ENCODE peak calls at places on chromosome 11, in seven cellular contexts. One of them, this sample, is unnamed.
A peak's percentile ranks its signal among the peaks of the same experiment; 100 is the strongest.

GRCh38 chr11:63490551-63491239 is at the start of gene PLAAT5:
- DNase-seq in lower lobe of right lung: peak; percentile 64
- DNase-seq in SK-N-MC: no peak
- DNase-seq in adrenal gland: peak; percentile 23
- DNase-seq in left lung: no peak
- DNase-seq in GM23248: peak; percentile 25
- DNase-seq in Peyer's patch: no peak
- DNase-seq in this sample: peak; percentile 59

GRCh38 chr11:202490-202889 is 4.7 kb downstream of the BET1L start:
- DNase-seq in lower lobe of right lung: peak; percentile 27
- DNase-seq in SK-N-MC: no peak
- DNase-seq in adrenal gland: no peak
- DNase-seq in left lung: no peak
- DNase-seq in GM23248: no peak
- DNase-seq in Peyer's patch: peak; percentile 12
- DNase-seq in this sample: no peak

GRCh38 chr11:72984448-72985077 is 157.6 kb downstream of the FCHSD2 start:
- DNase-seq in lower lobe of right lung: no peak
- DNase-seq in SK-N-MC: no peak
- DNase-seq in adrenal gland: no peak
- DNase-seq in left lung: no peak
- DNase-seq in GM23248: no peak
- DNase-seq in Peyer's patch: no peak
- DNase-seq in this sample: no peak

GRCh38 chr11:95795627-95796308 is 5.5 kb downstream of the CEP57 start:
- DNase-seq in lower lobe of right lung: no peak
- DNase-seq in SK-N-MC: no peak
- DNase-seq in adrenal gland: no peak
- DNase-seq in left lung: no peak
- DNase-seq in GM23248: no peak
- DNase-seq in Peyer's patch: no peak
- DNase-seq in this sample: no peak

GRCh38 chr11:12248330-12248729 is 129.0 kb upstream of the PARVA start:
- DNase-seq in lower lobe of right lung: peak; percentile 97
- DNase-seq in SK-N-MC: no peak
- DNase-seq in adrenal gland: peak; percentile 23
- DNase-seq in left lung: peak; percentile 93
- DNase-seq in GM23248: no peak
- DNase-seq in Peyer's patch: no peak
- DNase-seq in this sample: peak; percentile 83

GRCh38 chr11:118634435-118635236 is 27.2 kb downstream of the PHLDB1 start:
- DNase-seq in lower lobe of right lung: peak; percentile 85
- DNase-seq in SK-N-MC: no peak
- DNase-seq in adrenal gland: peak; percentile 92
- DNase-seq in left lung: peak; percentile 76
- DNase-seq in GM23248: peak; percentile 56
- DNase-seq in Peyer's patch: peak; percentile 32
- DNase-seq in this sample: peak; percentile 93

GRCh38 chr11:73519266-73519665 is 78.6 kb downstream of the FAM168A start:
- DNase-seq in lower lobe of right lung: no peak
- DNase-seq in SK-N-MC: no peak
- DNase-seq in adrenal gland: no peak
- DNase-seq in left lung: no peak
- DNase-seq in GM23248: no peak
- DNase-seq in Peyer's patch: no peak
- DNase-seq in this sample: no peak

GRCh38 chr11:16604784-16605439 is 133.5 kb upstream of the C11orf58 start:
- DNase-seq in lower lobe of right lung: peak; percentile 68
- DNase-seq in SK-N-MC: no peak
- DNase-seq in adrenal gland: peak; percentile 59
- DNase-seq in left lung: no peak
- DNase-seq in GM23248: peak; percentile 53
- DNase-seq in Peyer's patch: no peak
- DNase-seq in this sample: peak; percentile 81

GRCh38 chr11:80846979-80847378 is 1406.1 kb upstream of the TENM4 start:
- DNase-seq in lower lobe of right lung: no peak
- DNase-seq in SK-N-MC: no peak
- DNase-seq in adrenal gland: no peak
- DNase-seq in left lung: no peak
- DNase-seq in GM23248: no peak
- DNase-seq in Peyer's patch: no peak
- DNase-seq in this sample: no peak

GRCh38 chr11:8389034-8389996 is 125.6 kb upstream of the LMO1 start:
- DNase-seq in lower lobe of right lung: no peak
- DNase-seq in SK-N-MC: no peak
- DNase-seq in adrenal gland: peak; percentile 67
- DNase-seq in left lung: no peak
- DNase-seq in GM23248: no peak
- DNase-seq in Peyer's patch: no peak
- DNase-seq in this sample: no peak

GRCh38 chr11:1750481-1750839 is at the start of gene IFITM10:
- DNase-seq in lower lobe of right lung: no peak
- DNase-seq in SK-N-MC: no peak
- DNase-seq in adrenal gland: peak; percentile 85
- DNase-seq in left lung: peak; percentile 54
- DNase-seq in GM23248: peak; percentile 57
- DNase-seq in Peyer's patch: no peak
- DNase-seq in this sample: peak; percentile 82

GRCh38 chr11:2699531-2700414 is at the start of gene KCNQ1OT1:
- DNase-seq in lower lobe of right lung: peak; percentile 91
- DNase-seq in SK-N-MC: peak; percentile 72
- DNase-seq in adrenal gland: peak; percentile 93
- DNase-seq in left lung: peak; percentile 91
- DNase-seq in GM23248: peak; percentile 92
- DNase-seq in Peyer's patch: peak; percentile 85
- DNase-seq in this sample: peak; percentile 94

GRCh38 chr11:116787786-116788486 is at the start of gene ZPR1:
- DNase-seq in lower lobe of right lung: peak; percentile 93
- DNase-seq in SK-N-MC: no peak
- DNase-seq in adrenal gland: peak; percentile 76
- DNase-seq in left lung: peak; percentile 89
- DNase-seq in GM23248: peak; percentile 89
- DNase-seq in Peyer's patch: peak; percentile 82
- DNase-seq in this sample: peak; percentile 91

GRCh38 chr11:131880976-131881375 is 510.6 kb downstream of the NTM start:
- DNase-seq in lower lobe of right lung: no peak
- DNase-seq in SK-N-MC: no peak
- DNase-seq in adrenal gland: no peak
- DNase-seq in left lung: no peak
- DNase-seq in GM23248: no peak
- DNase-seq in Peyer's patch: no peak
- DNase-seq in this sample: no peak

GRCh38 chr11:128764617-128765095 is 70.8 kb downstream of the FLI1 start:
- DNase-seq in lower lobe of right lung: peak; percentile 69
- DNase-seq in SK-N-MC: no peak
- DNase-seq in adrenal gland: no peak
- DNase-seq in left lung: peak; percentile 63
- DNase-seq in GM23248: no peak
- DNase-seq in Peyer's patch: no peak
- DNase-seq in this sample: no peak

GRCh38 chr11:122141757-122142156 is 25.7 kb upstream of the BLID start:
- DNase-seq in lower lobe of right lung: no peak
- DNase-seq in SK-N-MC: no peak
- DNase-seq in adrenal gland: no peak
- DNase-seq in left lung: no peak
- DNase-seq in GM23248: no peak
- DNase-seq in Peyer's patch: no peak
- DNase-seq in this sample: no peak

GRCh38 chr11:47215366-47215925 is 672 bp downstream of the DDB2 start:
- DNase-seq in lower lobe of right lung: no peak
- DNase-seq in SK-N-MC: no peak
- DNase-seq in adrenal gland: no peak
- DNase-seq in left lung: no peak
- DNase-seq in GM23248: peak; percentile 33
- DNase-seq in Peyer's patch: no peak
- DNase-seq in this sample: no peak

GRCh38 chr11:35079581-35079980 is 59.4 kb upstream of the CD44 start:
- DNase-seq in lower lobe of right lung: no peak
- DNase-seq in SK-N-MC: no peak
- DNase-seq in adrenal gland: no peak
- DNase-seq in left lung: no peak
- DNase-seq in GM23248: no peak
- DNase-seq in Peyer's patch: no peak
- DNase-seq in this sample: no peak

GRCh38 chr11:12028303-12028702 is 19.9 kb upstream of the DKK3 start:
- DNase-seq in lower lobe of right lung: no peak
- DNase-seq in SK-N-MC: no peak
- DNase-seq in adrenal gland: no peak
- DNase-seq in left lung: no peak
- DNase-seq in GM23248: no peak
- DNase-seq in Peyer's patch: no peak
- DNase-seq in this sample: no peak

GRCh38 chr11:85787809-85788805 is 22.8 kb downstream of the SYTL2 start:
- DNase-seq in lower lobe of right lung: no peak
- DNase-seq in SK-N-MC: no peak
- DNase-seq in adrenal gland: no peak
- DNase-seq in left lung: no peak
- DNase-seq in GM23248: peak; percentile 15
- DNase-seq in Peyer's patch: no peak
- DNase-seq in this sample: no peak

GRCh38 chr11:35127619-35128018 is 11.4 kb upstream of the CD44 start:
- DNase-seq in lower lobe of right lung: no peak
- DNase-seq in SK-N-MC: no peak
- DNase-seq in adrenal gland: no peak
- DNase-seq in left lung: no peak
- DNase-seq in GM23248: no peak
- DNase-seq in Peyer's patch: no peak
- DNase-seq in this sample: no peak

GRCh38 chr11:74863410-74863809 is 85.5 kb downstream of the XRRA1 start:
- DNase-seq in lower lobe of right lung: no peak
- DNase-seq in SK-N-MC: no peak
- DNase-seq in adrenal gland: no peak
- DNase-seq in left lung: no peak
- DNase-seq in GM23248: no peak
- DNase-seq in Peyer's patch: no peak
- DNase-seq in this sample: no peak

GRCh38 chr11:74870485-74870884 is 78.4 kb downstream of the XRRA1 start:
- DNase-seq in lower lobe of right lung: no peak
- DNase-seq in SK-N-MC: no peak
- DNase-seq in adrenal gland: no peak
- DNase-seq in left lung: no peak
- DNase-seq in GM23248: peak; percentile 61
- DNase-seq in Peyer's patch: no peak
- DNase-seq in this sample: no peak

GRCh38 chr11:74860743-74861142 is 88.1 kb downstream of the XRRA1 start:
- DNase-seq in lower lobe of right lung: no peak
- DNase-seq in SK-N-MC: no peak
- DNase-seq in adrenal gland: no peak
- DNase-seq in left lung: no peak
- DNase-seq in GM23248: no peak
- DNase-seq in Peyer's patch: no peak
- DNase-seq in this sample: no peak

GRCh38 chr11:74871037-74871436 is 77.9 kb downstream of the XRRA1 start:
- DNase-seq in lower lobe of right lung: no peak
- DNase-seq in SK-N-MC: no peak
- DNase-seq in adrenal gland: no peak
- DNase-seq in left lung: no peak
- DNase-seq in GM23248: no peak
- DNase-seq in Peyer's patch: no peak
- DNase-seq in this sample: no peak

GRCh38 chr11:74866557-74866956 is 82.3 kb downstream of the XRRA1 start:
- DNase-seq in lower lobe of right lung: no peak
- DNase-seq in SK-N-MC: no peak
- DNase-seq in adrenal gland: no peak
- DNase-seq in left lung: no peak
- DNase-seq in GM23248: no peak
- DNase-seq in Peyer's patch: no peak
- DNase-seq in this sample: no peak
- H3K9me3 ChIP-seq in lower lobe of right lung: peaks cover 71% of the 10 kb centered on the region
- H3K9me3 ChIP-seq in SK-N-MC: peaks cover 10% of the 10 kb centered on the region
- H3K9me3 ChIP-seq in adrenal gland: no peaks in the 10 kb centered on the region
- H3K9me3 ChIP-seq in left lung: peaks cover 10% of the 10 kb centered on the region
- H3K9me3 ChIP-seq in GM23248: no peaks in the 10 kb centered on the region
- H3K9me3 ChIP-seq in Peyer's patch: peaks cover 4% of the 10 kb centered on the region
- H3K9me3 ChIP-seq in this sample: peaks cover 36% of the 10 kb centered on the region

GRCh38 chr11:43404836-43405479 is 46.2 kb downstream of the TTC17 start:
- DNase-seq in lower lobe of right lung: no peak
- DNase-seq in SK-N-MC: no peak
- DNase-seq in adrenal gland: no peak
- DNase-seq in left lung: no peak
- DNase-seq in GM23248: peak; percentile 6
- DNase-seq in Peyer's patch: no peak
- DNase-seq in this sample: no peak
- H3K36me3 ChIP-seq in lower lobe of right lung: peaks cover 100% of the 10 kb centered on the region
- H3K36me3 ChIP-seq in SK-N-MC: peaks cover 87% of the 10 kb centered on the region
- H3K36me3 ChIP-seq in adrenal gland: no peaks in the 10 kb centered on the region
- H3K36me3 ChIP-seq in left lung: peaks cover 3% of the 10 kb centered on the region
- H3K36me3 ChIP-seq in GM23248: peaks cover 88% of the 10 kb centered on the region
- H3K36me3 ChIP-seq in Peyer's patch: no peaks in the 10 kb centered on the region
- H3K36me3 ChIP-seq in this sample: peaks cover 14% of the 10 kb centered on the region

GRCh38 chr11:70842256-70842655 is 410.1 kb downstream of the SHANK2 start:
- DNase-seq in lower lobe of right lung: no peak
- DNase-seq in SK-N-MC: no peak
- DNase-seq in adrenal gland: no peak
- DNase-seq in left lung: no peak
- DNase-seq in GM23248: no peak
- DNase-seq in Peyer's patch: no peak
- DNase-seq in this sample: no peak

GRCh38 chr11:70838198-70838597 is 414.2 kb downstream of the SHANK2 start:
- DNase-seq in lower lobe of right lung: no peak
- DNase-seq in SK-N-MC: no peak
- DNase-seq in adrenal gland: no peak
- DNase-seq in left lung: no peak
- DNase-seq in GM23248: no peak
- DNase-seq in Peyer's patch: no peak
- DNase-seq in this sample: no peak

GRCh38 chr11:70842701-70843100 is 409.7 kb downstream of the SHANK2 start:
- DNase-seq in lower lobe of right lung: no peak
- DNase-seq in SK-N-MC: no peak
- DNase-seq in adrenal gland: no peak
- DNase-seq in left lung: no peak
- DNase-seq in GM23248: no peak
- DNase-seq in Peyer's patch: no peak
- DNase-seq in this sample: no peak

GRCh38 chr11:70841264-70841663 is 411.1 kb downstream of the SHANK2 start:
- DNase-seq in lower lobe of right lung: no peak
- DNase-seq in SK-N-MC: no peak
- DNase-seq in adrenal gland: no peak
- DNase-seq in left lung: no peak
- DNase-seq in GM23248: no peak
- DNase-seq in Peyer's patch: no peak
- DNase-seq in this sample: no peak

DNA sequence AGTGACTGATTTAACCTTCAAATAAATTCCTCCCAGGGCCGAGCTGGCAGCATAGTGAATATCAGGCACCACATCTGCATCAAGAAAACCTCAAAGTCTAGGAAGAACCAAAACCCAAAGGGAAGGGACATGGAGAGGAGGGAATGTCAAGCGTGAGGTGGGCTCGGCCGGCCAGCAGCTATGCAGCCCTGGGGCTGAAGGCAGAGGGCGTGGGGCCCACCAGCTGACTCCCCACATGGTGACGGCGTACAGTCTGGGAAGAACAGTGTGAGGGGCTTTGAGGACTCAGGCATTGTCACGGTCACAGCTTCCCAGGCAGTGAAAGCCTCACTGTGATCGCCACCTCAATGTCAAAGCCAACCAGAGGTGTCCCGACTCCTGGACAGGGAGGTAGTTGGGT is 412.5 kb downstream of the SHANK2 start:
- DNase-seq in lower lobe of right lung: no peak
- DNase-seq in SK-N-MC: no peak
- DNase-seq in adrenal gland: no peak
- DNase-seq in left lung: no peak
- DNase-seq in GM23248: no peak
- DNase-seq in Peyer's patch: no peak
- DNase-seq in this sample: no peak
- H3K9me3 ChIP-seq in lower lobe of right lung: no peaks in the 10 kb centered on the region
- H3K9me3 ChIP-seq in SK-N-MC: no peaks in the 10 kb centered on the region
- H3K9me3 ChIP-seq in adrenal gland: no peaks in the 10 kb centered on the region
- H3K9me3 ChIP-seq in left lung: no peaks in the 10 kb centered on the region
- H3K9me3 ChIP-seq in GM23248: no peaks in the 10 kb centered on the region
- H3K9me3 ChIP-seq in Peyer's patch: no peaks in the 10 kb centered on the region
- H3K9me3 ChIP-seq in this sample: peaks cover 1% of the 10 kb centered on the region

GRCh38 chr11:66233301-66233700 is 35.1 kb upstream of the RAB1B start:
- DNase-seq in lower lobe of right lung: no peak
- DNase-seq in SK-N-MC: no peak
- DNase-seq in adrenal gland: no peak
- DNase-seq in left lung: no peak
- DNase-seq in GM23248: no peak
- DNase-seq in Peyer's patch: no peak
- DNase-seq in this sample: no peak
- H3K36me3 ChIP-seq in lower lobe of right lung: peaks cover 87% of the 10 kb centered on the region
- H3K36me3 ChIP-seq in SK-N-MC: no peaks in the 10 kb centered on the region
- H3K36me3 ChIP-seq in adrenal gland: no peaks in the 10 kb centered on the region
- H3K36me3 ChIP-seq in left lung: no peaks in the 10 kb centered on the region
- H3K36me3 ChIP-seq in GM23248: peaks cover 27% of the 10 kb centered on the region
- H3K36me3 ChIP-seq in Peyer's patch: no peaks in the 10 kb centered on the region
- H3K36me3 ChIP-seq in this sample: peaks cover 15% of the 10 kb centered on the region